ENCODE peak calls at places on chromosomes 3 and 15, in eight cellular contexts. One of them, this sample, is unnamed.

GRCh38 chr3:126267976-126268615 is 87.7 kb upstream of the ALDH1L1 start:
- DNase-seq in transverse colon: no peak
- DNase-seq in fibroblast of mammary gland: no peak
- DNase-seq in dorsolateral prefrontal cortex: no peak
- DNase-seq in Panc1: no peak
- DNase-seq in heart left ventricle: no peak
- DNase-seq in adrenal gland: no peak
- DNase-seq in H9: no peak
- DNase-seq in this sample: no peak

GRCh38 chr15:77395013-77395774 is 24.7 kb downstream of the PEAK1 start:
- DNase-seq in transverse colon: no peak
- DNase-seq in fibroblast of mammary gland: no peak
- DNase-seq in dorsolateral prefrontal cortex: no peak
- DNase-seq in Panc1: no peak
- DNase-seq in heart left ventricle: no peak
- DNase-seq in adrenal gland: no peak
- DNase-seq in H9: no peak
- DNase-seq in this sample: no peak

GRCh38 chr3:161607056-161607455 is 110.4 kb downstream of the OTOL1 start:
- DNase-seq in transverse colon: no peak
- DNase-seq in fibroblast of mammary gland: peak; percentile 69
- DNase-seq in dorsolateral prefrontal cortex: no peak
- DNase-seq in Panc1: no peak
- DNase-seq in heart left ventricle: no peak
- DNase-seq in adrenal gland: no peak
- DNase-seq in H9: no peak
- DNase-seq in this sample: no peak

GRCh38 chr3:42520336-42520735 is 17.9 kb downstream of the VIPR1 start:
- DNase-seq in transverse colon: peak; percentile 52
- DNase-seq in fibroblast of mammary gland: no peak
- DNase-seq in dorsolateral prefrontal cortex: no peak
- DNase-seq in Panc1: no peak
- DNase-seq in heart left ventricle: no peak
- DNase-seq in adrenal gland: no peak
- DNase-seq in H9: no peak
- DNase-seq in this sample: no peak

GRCh38 chr3:138935864-138936762 is 10.8 kb downstream of the FOXL2 start:
- DNase-seq in transverse colon: peak; percentile 69
- DNase-seq in fibroblast of mammary gland: peak; percentile 48
- DNase-seq in dorsolateral prefrontal cortex: peak; percentile 77
- DNase-seq in Panc1: no peak
- DNase-seq in heart left ventricle: peak; percentile 74
- DNase-seq in adrenal gland: peak; percentile 84
- DNase-seq in H9: peak; percentile 89
- DNase-seq in this sample: peak; percentile 90

GRCh38 chr3:186261638-186262037 is 100.4 kb downstream of the DGKG start:
- DNase-seq in transverse colon: no peak
- DNase-seq in fibroblast of mammary gland: peak; percentile 27
- DNase-seq in dorsolateral prefrontal cortex: no peak
- DNase-seq in Panc1: no peak
- DNase-seq in heart left ventricle: no peak
- DNase-seq in adrenal gland: no peak
- DNase-seq in H9: peak; percentile 68
- DNase-seq in this sample: no peak

GRCh38 chr3:69297525-69297924 is 88.4 kb downstream of the FRMD4B start:
- DNase-seq in transverse colon: no peak
- DNase-seq in fibroblast of mammary gland: no peak
- DNase-seq in dorsolateral prefrontal cortex: no peak
- DNase-seq in Panc1: no peak
- DNase-seq in heart left ventricle: no peak
- DNase-seq in adrenal gland: no peak
- DNase-seq in H9: no peak
- DNase-seq in this sample: no peak

GRCh38 chr3:12182687-12183441 is 24.2 kb upstream of the TIMP4 start:
- DNase-seq in transverse colon: no peak
- DNase-seq in fibroblast of mammary gland: no peak
- DNase-seq in dorsolateral prefrontal cortex: no peak
- DNase-seq in Panc1: no peak
- DNase-seq in heart left ventricle: no peak
- DNase-seq in adrenal gland: no peak
- DNase-seq in H9: no peak
- DNase-seq in this sample: no peak

GRCh38 chr15:40949756-40950207 is 3.5 kb upstream of the CHAC1 start:
- DNase-seq in transverse colon: peak; percentile 55
- DNase-seq in fibroblast of mammary gland: no peak
- DNase-seq in dorsolateral prefrontal cortex: no peak
- DNase-seq in Panc1: no peak
- DNase-seq in heart left ventricle: no peak
- DNase-seq in adrenal gland: no peak
- DNase-seq in H9: no peak
- DNase-seq in this sample: no peak

GRCh38 chr3:103055021-103055420 is 620.2 kb downstream of the ZPLD1 start:
- DNase-seq in transverse colon: no peak
- DNase-seq in fibroblast of mammary gland: no peak
- DNase-seq in dorsolateral prefrontal cortex: no peak
- DNase-seq in Panc1: no peak
- DNase-seq in heart left ventricle: no peak
- DNase-seq in adrenal gland: no peak
- DNase-seq in H9: no peak
- DNase-seq in this sample: no peak

GRCh38 chr15:62547584-62547983 is 382.5 kb upstream of the C2CD4B start:
- DNase-seq in transverse colon: no peak
- DNase-seq in fibroblast of mammary gland: no peak
- DNase-seq in dorsolateral prefrontal cortex: no peak
- DNase-seq in Panc1: no peak
- DNase-seq in heart left ventricle: no peak
- DNase-seq in adrenal gland: no peak
- DNase-seq in H9: no peak
- DNase-seq in this sample: no peak

GRCh38 chr15:62545392-62546227 is 380.5 kb upstream of the C2CD4B start:
- DNase-seq in transverse colon: peak; percentile 67
- DNase-seq in fibroblast of mammary gland: peak; percentile 67
- DNase-seq in dorsolateral prefrontal cortex: peak; percentile 45
- DNase-seq in Panc1: no peak
- DNase-seq in heart left ventricle: peak; percentile 58
- DNase-seq in adrenal gland: peak; percentile 22
- DNase-seq in H9: no peak
- DNase-seq in this sample: no peak

GRCh38 chr15:62554164-62554563 is 389.1 kb upstream of the C2CD4B start:
- DNase-seq in transverse colon: no peak
- DNase-seq in fibroblast of mammary gland: no peak
- DNase-seq in dorsolateral prefrontal cortex: no peak
- DNase-seq in Panc1: no peak
- DNase-seq in heart left ventricle: no peak
- DNase-seq in adrenal gland: no peak
- DNase-seq in H9: no peak
- DNase-seq in this sample: no peak

GRCh38 chr15:62544446-62544845 is 379.4 kb upstream of the C2CD4B start:
- DNase-seq in transverse colon: no peak
- DNase-seq in fibroblast of mammary gland: no peak
- DNase-seq in dorsolateral prefrontal cortex: no peak
- DNase-seq in Panc1: no peak
- DNase-seq in heart left ventricle: no peak
- DNase-seq in adrenal gland: no peak
- DNase-seq in H9: no peak
- DNase-seq in this sample: no peak

DNA sequence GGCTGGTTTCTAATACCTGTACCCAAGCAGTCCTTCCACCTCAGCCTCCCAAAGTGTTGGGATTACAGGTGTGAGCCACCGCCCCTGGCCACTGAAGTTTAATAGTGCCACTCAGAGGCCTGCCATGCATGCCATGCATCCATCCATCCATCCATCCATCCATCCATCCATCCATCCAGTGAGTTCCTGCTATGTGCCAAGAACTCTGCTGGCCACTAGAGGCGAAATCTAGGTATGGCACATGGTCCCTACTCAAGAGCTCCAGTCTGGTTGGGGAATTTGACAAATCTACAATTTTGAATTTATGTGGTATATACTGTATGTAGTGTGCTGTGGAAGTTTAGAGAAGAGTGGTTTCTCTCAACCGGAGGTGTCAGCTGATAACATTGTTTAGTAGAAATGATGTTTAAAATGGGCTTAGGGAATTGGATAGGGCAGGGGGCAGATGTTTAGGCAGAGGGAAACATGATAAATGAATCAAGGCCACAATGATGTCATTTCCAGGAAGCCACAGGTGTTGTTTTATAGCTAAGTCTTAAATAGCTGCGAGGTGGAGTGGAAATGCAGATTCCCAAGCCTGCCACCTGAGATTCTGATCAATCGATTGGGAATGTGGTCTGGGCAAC is 384.4 kb upstream of the C2CD4B start:
- DNase-seq in transverse colon: peak; percentile 40
- DNase-seq in fibroblast of mammary gland: peak; percentile 54
- DNase-seq in dorsolateral prefrontal cortex: no peak
- DNase-seq in Panc1: peak; percentile 20
- DNase-seq in heart left ventricle: no peak
- DNase-seq in adrenal gland: no peak
- DNase-seq in H9: no peak
- DNase-seq in this sample: no peak
- TF ChIP-seq CTCF in transverse colon: peak; percentile 53
- TF ChIP-seq CTCF in fibroblast of mammary gland: peak; percentile 68
- TF ChIP-seq CTCF in dorsolateral prefrontal cortex: peak; percentile 31
- TF ChIP-seq CTCF in Panc1: peak; percentile 80
- TF ChIP-seq CTCF in heart left ventricle: peak; percentile 58
- TF ChIP-seq CTCF in adrenal gland: peak; percentile 16
- TF ChIP-seq CTCF in H9: peak; percentile 69
- TF ChIP-seq CTCF in this sample: peak; percentile 37

DNA sequence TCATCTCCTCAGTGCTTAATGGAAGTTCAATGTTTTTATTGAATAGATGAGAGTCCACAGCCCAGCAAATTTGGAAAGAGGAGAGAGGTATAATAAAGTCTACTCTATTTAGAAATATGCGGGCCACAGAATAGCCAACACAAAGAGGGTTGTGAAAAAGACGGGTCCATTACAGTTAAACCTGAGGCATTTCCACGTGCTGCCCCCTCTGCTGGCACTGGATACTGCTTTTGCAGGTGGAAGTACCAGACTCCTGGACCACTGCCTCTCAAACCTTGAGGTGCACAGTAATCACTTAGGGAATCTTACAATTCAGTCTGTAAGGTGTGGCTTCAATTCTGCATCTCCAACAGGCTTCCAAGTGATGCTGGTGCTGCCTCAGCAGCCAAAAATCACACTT is 3.0 kb upstream of the TFDP2 start:
- DNase-seq in transverse colon: no peak
- DNase-seq in fibroblast of mammary gland: no peak
- DNase-seq in dorsolateral prefrontal cortex: no peak
- DNase-seq in Panc1: no peak
- DNase-seq in heart left ventricle: no peak
- DNase-seq in adrenal gland: no peak
- DNase-seq in H9: peak; percentile 39
- DNase-seq in this sample: no peak
- TF ChIP-seq CTCF in transverse colon: no peak
- TF ChIP-seq CTCF in fibroblast of mammary gland: peak; percentile 14
- TF ChIP-seq CTCF in dorsolateral prefrontal cortex: no peak
- TF ChIP-seq CTCF in Panc1: peak; percentile 61
- TF ChIP-seq CTCF in heart left ventricle: no peak
- TF ChIP-seq CTCF in adrenal gland: no peak
- TF ChIP-seq CTCF in H9: peak; percentile 59
- TF ChIP-seq CTCF in this sample: no peak

GRCh38 chr3:46899151-46900006 is 21.9 kb downstream of the PTH1R start:
- DNase-seq in transverse colon: no peak
- DNase-seq in fibroblast of mammary gland: no peak
- DNase-seq in dorsolateral prefrontal cortex: no peak
- DNase-seq in Panc1: no peak
- DNase-seq in heart left ventricle: no peak
- DNase-seq in adrenal gland: no peak
- DNase-seq in H9: no peak
- DNase-seq in this sample: no peak

GRCh38 chr3:46897031-46897430 is 19.5 kb downstream of the PTH1R start:
- DNase-seq in transverse colon: no peak
- DNase-seq in fibroblast of mammary gland: no peak
- DNase-seq in dorsolateral prefrontal cortex: no peak
- DNase-seq in Panc1: no peak
- DNase-seq in heart left ventricle: no peak
- DNase-seq in adrenal gland: no peak
- DNase-seq in H9: no peak
- DNase-seq in this sample: no peak

GRCh38 chr3:46896386-46896785 is 18.9 kb downstream of the PTH1R start:
- DNase-seq in transverse colon: no peak
- DNase-seq in fibroblast of mammary gland: peak; percentile 7
- DNase-seq in dorsolateral prefrontal cortex: no peak
- DNase-seq in Panc1: no peak
- DNase-seq in heart left ventricle: no peak
- DNase-seq in adrenal gland: no peak
- DNase-seq in H9: no peak
- DNase-seq in this sample: no peak

GRCh38 chr3:46898321-46899150 is 21.0 kb downstream of the PTH1R start:
- DNase-seq in transverse colon: no peak
- DNase-seq in fibroblast of mammary gland: no peak
- DNase-seq in dorsolateral prefrontal cortex: no peak
- DNase-seq in Panc1: no peak
- DNase-seq in heart left ventricle: no peak
- DNase-seq in adrenal gland: no peak
- DNase-seq in H9: no peak
- DNase-seq in this sample: no peak

DNA sequence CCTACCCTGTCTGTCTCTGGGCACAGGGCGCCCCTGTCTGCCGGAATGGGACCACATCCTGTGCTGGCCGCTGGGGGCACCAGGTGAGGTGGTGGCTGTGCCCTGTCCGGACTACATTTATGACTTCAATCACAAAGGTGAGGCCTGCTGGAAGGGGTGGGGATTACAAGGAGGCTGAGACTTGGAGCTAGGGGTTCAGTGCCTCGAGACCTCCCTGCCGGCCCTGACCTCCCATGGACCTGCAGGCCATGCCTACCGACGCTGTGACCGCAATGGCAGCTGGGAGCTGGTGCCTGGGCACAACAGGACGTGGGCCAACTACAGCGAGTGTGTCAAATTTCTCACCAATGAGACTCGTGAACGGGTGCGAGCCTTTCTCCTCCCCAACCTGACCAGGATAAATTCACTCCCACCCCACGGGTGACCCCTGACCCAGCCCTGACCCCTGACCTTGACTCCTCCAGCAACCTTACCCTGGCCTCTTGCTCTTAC is 20.4 kb downstream of the PTH1R start:
- DNase-seq in transverse colon: no peak
- DNase-seq in fibroblast of mammary gland: no peak
- DNase-seq in dorsolateral prefrontal cortex: no peak
- DNase-seq in Panc1: no peak
- DNase-seq in heart left ventricle: no peak
- DNase-seq in adrenal gland: no peak
- DNase-seq in H9: no peak
- DNase-seq in this sample: no peak
- TF ChIP-seq CTCF in transverse colon: no peak
- TF ChIP-seq CTCF in fibroblast of mammary gland: no peak
- TF ChIP-seq CTCF in dorsolateral prefrontal cortex: no peak
- TF ChIP-seq CTCF in Panc1: no peak
- TF ChIP-seq CTCF in heart left ventricle: no peak
- TF ChIP-seq CTCF in adrenal gland: no peak
- TF ChIP-seq CTCF in H9: peak; percentile 24
- TF ChIP-seq CTCF in this sample: no peak

DNA sequence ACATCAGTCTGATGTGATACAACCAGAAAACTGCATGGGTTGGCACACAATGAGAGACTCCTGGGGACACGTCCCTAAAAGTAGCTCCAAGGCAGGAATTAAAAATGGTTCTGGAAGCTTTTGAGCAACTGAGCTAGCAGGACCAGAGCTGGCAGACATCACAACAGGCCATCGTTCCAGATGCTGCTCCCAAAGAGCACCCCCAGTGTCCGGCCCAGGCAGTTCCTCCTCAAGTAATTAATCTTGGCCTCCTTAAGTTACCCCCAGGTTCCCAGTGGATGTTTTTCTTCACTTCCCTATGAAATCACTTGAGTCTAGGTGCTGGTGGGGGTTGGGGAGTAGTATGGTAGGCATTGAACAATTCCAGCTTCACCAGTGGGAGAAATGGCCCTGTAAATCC is 711.6 kb downstream of the MECOM start:
- DNase-seq in transverse colon: no peak
- DNase-seq in fibroblast of mammary gland: no peak
- DNase-seq in dorsolateral prefrontal cortex: no peak
- DNase-seq in Panc1: no peak
- DNase-seq in heart left ventricle: no peak
- DNase-seq in adrenal gland: no peak
- DNase-seq in H9: no peak
- DNase-seq in this sample: no peak
- TF ChIP-seq CTCF in transverse colon: no peak
- TF ChIP-seq CTCF in fibroblast of mammary gland: no peak
- TF ChIP-seq CTCF in dorsolateral prefrontal cortex: no peak
- TF ChIP-seq CTCF in Panc1: no peak
- TF ChIP-seq CTCF in heart left ventricle: no peak
- TF ChIP-seq CTCF in adrenal gland: no peak
- TF ChIP-seq CTCF in H9: no peak
- TF ChIP-seq CTCF in this sample: no peak